ENCODE peak calls at places on chromosomes 4 and X, in nine cellular contexts. One of them, this sample, is unnamed.

GRCh38 chr4:52968241-52968640 is 106.1 kb downstream of the RASL11B start:
- DNase-seq in activated CD4-positive, alpha-beta T cell treated with anti-CD3 and anti-CD28 coated beads, Interleukin-2, amount 10 ng/mL, durations not matched to agents 7 days and 5 days: no peak
- DNase-seq in gastrocnemius medialis: no peak
- DNase-seq in kidney: no peak
- DNase-seq in left ventricle myocardium superior: no peak
- DNase-seq in psoas muscle: no peak
- DNase-seq in RPMI8226: no peak
- DNase-seq in lung: no peak
- DNase-seq in PC-9: no peak
- DNase-seq in this sample: no peak

GRCh38 chrX:50798782-50799181 is 15.2 kb downstream of the SHROOM4 start:
- DNase-seq in RPMI8226: no peak
- DNase-seq in PC-9: no peak
- DNase-seq in left ventricle myocardium superior: no peak
- DNase-seq in psoas muscle: no peak
- DNase-seq in activated CD4-positive, alpha-beta T cell treated with anti-CD3 and anti-CD28 coated beads, Interleukin-2, amount 10 ng/mL, durations not matched to agents 7 days and 5 days: no peak
- DNase-seq in gastrocnemius medialis: no peak
- DNase-seq in lung: no peak
- DNase-seq in kidney: no peak
- DNase-seq in this sample: no peak

GRCh38 chr4:7699040-7699439 is 240.6 kb downstream of the AFAP1 start:
- DNase-seq in activated CD4-positive, alpha-beta T cell treated with anti-CD3 and anti-CD28 coated beads, Interleukin-2, amount 10 ng/mL, durations not matched to agents 7 days and 5 days: no peak
- DNase-seq in gastrocnemius medialis: no peak
- DNase-seq in kidney: no peak
- DNase-seq in psoas muscle: peak
- DNase-seq in PC-9: no peak
- DNase-seq in lung: no peak
- DNase-seq in RPMI8226: no peak
- DNase-seq in left ventricle myocardium superior: peak
- DNase-seq in this sample: no peak

GRCh38 chrX:130083107-130083490 is 27.2 kb downstream of the ELF4 start:
- DNase-seq in lung: no peak
- DNase-seq in kidney: no peak
- DNase-seq in psoas muscle: no peak
- DNase-seq in activated CD4-positive, alpha-beta T cell treated with anti-CD3 and anti-CD28 coated beads, Interleukin-2, amount 10 ng/mL, durations not matched to agents 7 days and 5 days: no peak
- DNase-seq in RPMI8226: no peak
- DNase-seq in PC-9: no peak
- DNase-seq in left ventricle myocardium superior: no peak
- DNase-seq in gastrocnemius medialis: no peak
- DNase-seq in this sample: no peak

GRCh38 chr4:117417856-117418255 is 332.5 kb upstream of the TRAM1L1 start:
- DNase-seq in RPMI8226: no peak
- DNase-seq in psoas muscle: no peak
- DNase-seq in gastrocnemius medialis: no peak
- DNase-seq in kidney: no peak
- DNase-seq in left ventricle myocardium superior: no peak
- DNase-seq in activated CD4-positive, alpha-beta T cell treated with anti-CD3 and anti-CD28 coated beads, Interleukin-2, amount 10 ng/mL, durations not matched to agents 7 days and 5 days: no peak
- DNase-seq in lung: no peak
- DNase-seq in PC-9: no peak
- DNase-seq in this sample: no peak

GRCh38 chr4:42306221-42307109 is 90.8 kb upstream of the SHISA3 start:
- DNase-seq in lung: no peak
- DNase-seq in left ventricle myocardium superior: peak
- DNase-seq in activated CD4-positive, alpha-beta T cell treated with anti-CD3 and anti-CD28 coated beads, Interleukin-2, amount 10 ng/mL, durations not matched to agents 7 days and 5 days: no peak
- DNase-seq in RPMI8226: no peak
- DNase-seq in PC-9: no peak
- DNase-seq in kidney: no peak
- DNase-seq in psoas muscle: peak
- DNase-seq in gastrocnemius medialis: peak
- DNase-seq in this sample: no peak

GRCh38 chr4:125085-125820 is 952 bp downstream of the ZNF718 start:
- DNase-seq in left ventricle myocardium superior: peak
- DNase-seq in lung: peak
- DNase-seq in kidney: peak
- DNase-seq in activated CD4-positive, alpha-beta T cell treated with anti-CD3 and anti-CD28 coated beads, Interleukin-2, amount 10 ng/mL, durations not matched to agents 7 days and 5 days: peak
- DNase-seq in psoas muscle: peak
- DNase-seq in gastrocnemius medialis: no peak
- DNase-seq in PC-9: peak
- DNase-seq in RPMI8226: peak
- DNase-seq in this sample: no peak

GRCh38 chr4:168877779-168878491 is 132.1 kb downstream of the CBR4 start:
- DNase-seq in PC-9: peak
- DNase-seq in RPMI8226: no peak
- DNase-seq in lung: peak
- DNase-seq in left ventricle myocardium superior: peak
- DNase-seq in kidney: peak
- DNase-seq in gastrocnemius medialis: peak
- DNase-seq in activated CD4-positive, alpha-beta T cell treated with anti-CD3 and anti-CD28 coated beads, Interleukin-2, amount 10 ng/mL, durations not matched to agents 7 days and 5 days: peak
- DNase-seq in psoas muscle: peak
- DNase-seq in this sample: no peak

GRCh38 chr4:43337707-43338106 is 445.2 kb downstream of the GRXCR1 start:
- DNase-seq in gastrocnemius medialis: no peak
- DNase-seq in psoas muscle: no peak
- DNase-seq in kidney: no peak
- DNase-seq in activated CD4-positive, alpha-beta T cell treated with anti-CD3 and anti-CD28 coated beads, Interleukin-2, amount 10 ng/mL, durations not matched to agents 7 days and 5 days: no peak
- DNase-seq in lung: no peak
- DNase-seq in RPMI8226: no peak
- DNase-seq in PC-9: no peak
- DNase-seq in left ventricle myocardium superior: no peak
- DNase-seq in this sample: no peak

GRCh38 chrX:115226929-115227328 is 7.0 kb downstream of the LRCH2 start:
- DNase-seq in lung: no peak
- DNase-seq in RPMI8226: peak
- DNase-seq in activated CD4-positive, alpha-beta T cell treated with anti-CD3 and anti-CD28 coated beads, Interleukin-2, amount 10 ng/mL, durations not matched to agents 7 days and 5 days: no peak
- DNase-seq in left ventricle myocardium superior: no peak
- DNase-seq in psoas muscle: no peak
- DNase-seq in gastrocnemius medialis: no peak
- DNase-seq in kidney: no peak
- DNase-seq in PC-9: peak
- DNase-seq in this sample: no peak

GRCh38 chrX:45011131-45011530 is 138.1 kb downstream of the KDM6A start:
- DNase-seq in RPMI8226: no peak
- DNase-seq in PC-9: no peak
- DNase-seq in psoas muscle: no peak
- DNase-seq in left ventricle myocardium superior: no peak
- DNase-seq in gastrocnemius medialis: no peak
- DNase-seq in kidney: no peak
- DNase-seq in activated CD4-positive, alpha-beta T cell treated with anti-CD3 and anti-CD28 coated beads, Interleukin-2, amount 10 ng/mL, durations not matched to agents 7 days and 5 days: no peak
- DNase-seq in lung: no peak
- DNase-seq in this sample: no peak

GRCh38 chrX:106457802-106458201 is 154.0 kb upstream of the RADX start:
- DNase-seq in lung: no peak
- DNase-seq in kidney: no peak
- DNase-seq in PC-9: no peak
- DNase-seq in activated CD4-positive, alpha-beta T cell treated with anti-CD3 and anti-CD28 coated beads, Interleukin-2, amount 10 ng/mL, durations not matched to agents 7 days and 5 days: no peak
- DNase-seq in left ventricle myocardium superior: no peak
- DNase-seq in RPMI8226: no peak
- DNase-seq in gastrocnemius medialis: no peak
- DNase-seq in psoas muscle: no peak
- DNase-seq in this sample: no peak

This sample was measured in coronary artery.